ENCODE peak calls at places on chromosomes 11 and 22, in ten cellular contexts. M is HepG2, R is GM12878, P is transverse colon, D is sigmoid colon, K is upper lobe of left lung, J is HCT116, C is K562, T is endothelial cell of umbilical vein, V is stomach. B is an unnamed sample.

GRCh38 chr11:127943152-127943551 is 644.2 kb downstream of the ETS1 start:
- DNase-seq in T (no peak), P (no peak), K (no peak), R (no peak), V (no peak), J (no peak), C (no peak), D (no peak), M (no peak), B (no peak)

GRCh38 chr11:69102732-69103615 is 52.8 kb upstream of the SMIM38 start:
- DNase-seq in D (no peak), P (no peak), M (no peak), C (no peak), K (peak), V (no peak), T (no peak), J (no peak), R (no peak), B (no peak)

GRCh38 chr11:125297346-125297910 is 132.9 kb downstream of the PKNOX2 start:
- DNase-seq in R (no peak), M (no peak), T (peak), P (no peak), K (no peak), C (no peak), J (no peak), D (no peak), V (no peak), B (no peak)

GRCh38 chr22:50260801-50261614 is 475 bp downstream of the MAPK12 start:
- DNase-seq in C (peak), R (no peak), T (peak), P (no peak), K (peak), V (peak), M (no peak), J (no peak), D (no peak), B (no peak)

GRCh38 chr11:111019931-111020381 is 225.6 kb upstream of the POU2AF2 start:
- DNase-seq in C (no peak), R (no peak), J (no peak), D (no peak), V (no peak), T (no peak), M (no peak), K (no peak), P (no peak), B (no peak)

GRCh38 chr22:42881982-42882656 is 25.0 kb upstream of the ARFGAP3 start:
- DNase-seq in P (peak), J (no peak), D (no peak), C (no peak), V (peak), R (no peak), M (no peak), T (no peak), K (no peak), B (no peak)

GRCh38 chr22:42962295-42963230 is 52.4 kb downstream of the PACSIN2 start:
- DNase-seq in C (no peak), V (peak), J (no peak), P (peak), T (no peak), R (no peak), M (no peak), K (no peak), D (no peak), B (no peak)

GRCh38 chr11:58625826-58626460 is 3.5 kb downstream of the CNTF start:
- DNase-seq in J (no peak), C (no peak), K (no peak), D (no peak), P (no peak), V (no peak), R (no peak), M (no peak), T (no peak), B (no peak)

GRCh38 chr11:77994434-77995362 is at the start of gene INTS4:
- DNase-seq in V (peak), J (peak), M (peak), P (peak), T (peak), D (peak), C (peak), R (peak), K (peak), B (peak)

GRCh38 chr11:723120-723883 is 17.3 kb downstream of the EPS8L2 start:
- DNase-seq in R (no peak), M (peak), C (no peak), T (peak), J (no peak), V (no peak), P (peak), D (no peak), K (no peak), B (no peak)

GRCh38 chr22:44094751-44095302 is 70.7 kb downstream of the PARVB start:
- DNase-seq in K (no peak), C (no peak), M (no peak), D (no peak), R (no peak), J (no peak), T (no peak), P (no peak), V (no peak), B (no peak)

GRCh38 chr22:36587289-36588154 is 58.6 kb upstream of the EIF3D start:
- DNase-seq in J (no peak), V (no peak), R (no peak), M (no peak), C (no peak), K (no peak), T (no peak), D (no peak), P (no peak), B (no peak)

GRCh38 chr11:131888230-131888826 is 517.9 kb downstream of the NTM start:
- DNase-seq in P (no peak), J (no peak), R (no peak), C (no peak), D (no peak), V (no peak), M (no peak), T (peak), K (no peak), B (no peak)

DNA sequence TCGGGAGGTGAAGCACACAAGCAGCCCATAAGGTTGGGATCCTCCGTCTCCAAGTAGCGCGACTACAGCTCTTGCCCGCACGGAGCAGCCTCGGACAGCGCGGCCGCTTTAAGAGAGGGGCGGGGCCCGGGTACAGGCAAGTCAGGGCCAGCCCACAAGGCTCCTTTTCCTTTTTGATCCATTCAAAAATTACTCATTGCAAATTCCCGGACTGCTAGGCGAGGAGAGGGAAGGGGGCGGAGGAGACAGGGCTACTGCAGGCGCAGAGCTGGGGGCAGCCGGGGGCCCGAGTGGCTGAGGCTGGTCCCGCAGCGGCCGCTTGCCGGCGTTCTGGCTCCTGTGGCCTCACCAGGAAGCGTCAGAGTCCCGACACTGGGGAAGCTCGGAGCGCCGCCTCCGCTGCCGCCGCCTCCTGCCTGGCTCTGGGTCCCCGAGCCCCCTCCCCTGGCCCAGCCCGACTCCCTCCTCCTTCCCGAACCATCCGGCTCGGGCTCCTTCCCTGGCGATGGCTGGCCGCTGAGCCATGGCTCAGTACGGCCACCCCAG is at the start of gene UBASH3B:
- DNase-seq in M (peak), C (peak), T (peak), K (peak), D (peak), P (peak), V (peak), J (peak), R (no peak), B (peak)
- TF ChIP-seq POLR2AphosphoS5 in M (no peak), C (no peak), T (peak), K (peak), D (no peak), P (no peak), V (peak), J (peak), R (no peak), B (no peak)

GRCh38 chr11:119743041-119743440 is 14.0 kb upstream of the NECTIN1 start:
- DNase-seq in J (no peak), P (peak), C (no peak), V (no peak), T (no peak), R (no peak), K (no peak), M (no peak), D (no peak), B (no peak)
- H3K4me3 ChIP-seq in J (no peak), P (no peak), C (no peak), V (no peak), T (no peak), R (no peak), K (no peak), M (no peak), D (no peak), B (no peak)

GRCh38 chr11:133065847-133066485 is 466.3 kb downstream of the OPCML start:
- DNase-seq in T (no peak), C (no peak), R (no peak), M (no peak), J (no peak), P (no peak), D (no peak), K (peak), V (no peak), B (no peak)

GRCh38 chr11:133058501-133058900 is 473.8 kb downstream of the OPCML start:
- DNase-seq in K (no peak), V (no peak), P (no peak), J (no peak), R (no peak), M (no peak), D (no peak), T (no peak), C (no peak), B (no peak)

GRCh38 chr11:133070053-133070713 is 462.1 kb downstream of the OPCML start:
- DNase-seq in V (no peak), K (no peak), T (no peak), R (no peak), P (no peak), M (no peak), D (no peak), J (no peak), C (no peak), B (no peak)

GRCh38 chr11:133064961-133065360 is 467.3 kb downstream of the OPCML start:
- DNase-seq in P (no peak), D (no peak), J (no peak), C (no peak), T (no peak), M (no peak), V (no peak), R (no peak), K (no peak), B (no peak)

DNA sequence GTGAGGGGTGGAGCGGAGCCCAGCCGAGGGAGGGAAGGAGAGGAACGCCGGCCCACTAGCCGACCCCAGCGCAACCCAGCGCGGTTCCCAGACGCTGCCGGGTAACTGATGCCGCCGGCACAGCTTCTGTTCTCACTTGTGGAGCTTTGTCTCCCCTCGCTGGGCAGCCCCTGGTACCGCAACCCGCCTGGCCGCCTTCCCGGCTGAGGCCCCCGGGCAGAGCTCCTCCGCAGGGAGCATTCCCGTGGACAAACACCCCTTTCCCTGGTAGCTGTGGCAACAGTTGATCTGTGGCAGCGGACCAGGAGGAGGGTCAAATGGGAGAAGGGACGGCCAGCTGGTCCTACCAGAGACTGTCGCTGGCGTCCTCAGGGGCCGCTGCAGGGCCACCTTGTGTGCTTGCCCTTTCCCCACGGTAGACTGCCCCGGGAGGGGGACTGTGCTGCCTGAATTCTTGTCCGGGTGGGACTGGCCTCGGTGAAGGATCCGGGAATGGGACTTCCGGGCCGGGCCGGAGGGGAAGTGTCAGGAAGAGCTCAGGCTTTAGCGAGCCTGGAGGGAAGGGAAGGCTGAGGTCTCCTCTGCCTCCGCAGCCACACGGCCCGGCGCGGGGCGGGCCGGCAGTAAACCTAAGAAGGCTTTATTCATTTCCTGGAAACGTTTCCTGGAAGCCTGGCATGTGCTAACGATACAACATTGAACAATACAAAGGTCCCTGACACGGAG is 468.0 kb downstream of the OPCML start:
- DNase-seq in M (peak), C (no peak), J (no peak), R (no peak), T (peak), V (peak), D (peak), K (peak), P (peak), B (peak)
- TF ChIP-seq POLR2A in M (no peak), C (no peak), J (no peak), R (no peak), T (no peak), V (no peak), D (no peak), K (peak), P (no peak), B (no peak)

DNA sequence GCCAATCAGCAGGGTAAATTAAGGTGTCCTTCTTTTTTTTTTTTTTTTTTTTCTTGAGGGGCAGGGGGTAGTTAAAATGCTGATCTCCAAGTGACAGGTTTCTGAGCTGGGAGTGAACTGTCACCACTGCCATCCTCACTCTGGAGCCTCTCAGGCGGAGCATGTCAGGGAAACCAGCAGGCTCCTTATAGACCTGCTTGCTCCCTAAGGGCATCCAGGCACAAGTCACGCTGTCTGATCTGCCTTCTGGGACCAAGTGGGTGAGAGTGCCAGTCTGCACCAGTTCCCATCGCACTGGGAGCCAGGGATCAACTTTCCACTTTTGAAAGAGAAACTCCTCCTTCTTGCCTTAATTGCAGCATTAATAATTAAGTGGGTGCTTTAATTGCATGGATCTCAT is 537.9 kb upstream of the CADM1 start:
- DNase-seq in V (no peak), K (no peak), T (no peak), D (no peak), C (no peak), M (no peak), P (no peak), R (no peak), J (no peak), B (no peak)
- TF ChIP-seq POLR2AphosphoS5 in V (no peak), K (no peak), T (no peak), D (no peak), C (no peak), M (no peak), P (no peak), R (no peak), J (no peak), B (no peak)

DNA sequence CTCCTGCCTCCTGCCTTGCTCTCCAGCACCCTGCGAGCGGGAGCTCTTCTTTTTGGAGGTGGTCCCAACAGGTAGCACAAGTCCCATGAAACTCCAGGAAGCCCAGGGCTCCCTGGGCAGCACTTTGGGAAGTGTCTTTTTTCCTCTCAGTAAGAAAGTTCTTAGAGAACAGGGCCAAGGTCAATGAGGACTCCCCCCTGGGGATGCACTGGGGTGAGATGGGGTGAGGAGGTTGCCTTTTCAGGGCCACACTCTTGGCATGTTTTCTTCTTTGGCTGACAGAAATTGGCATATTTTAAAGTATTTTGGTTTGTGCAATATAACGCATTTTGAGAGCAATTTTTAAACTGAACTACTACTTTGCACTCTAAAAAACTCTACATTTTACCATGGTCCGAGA is 140.5 kb downstream of the WNT7B start:
- DNase-seq in M (no peak), R (no peak), P (no peak), D (no peak), K (no peak), C (no peak), V (no peak), J (no peak), T (no peak), B (no peak)
- H3K4me3 ChIP-seq in M (no peak), R (no peak), P (no peak), D (no peak), K (no peak), C (no peak), V (no peak), J (no peak), T (no peak), B (no peak)

GRCh38 chr11:46615756-46616155 is 1.3 kb downstream of the HARBI1 start:
- DNase-seq in R (no peak), M (no peak), D (no peak), V (no peak), P (no peak), C (no peak), K (no peak), J (no peak), T (no peak), B (no peak)

GRCh38 chr11:46612326-46612725 is 4.7 kb downstream of the HARBI1 start:
- DNase-seq in K (no peak), C (no peak), R (no peak), T (no peak), D (no peak), P (no peak), V (no peak), J (no peak), M (no peak), B (no peak)

GRCh38 chr11:46616551-46617450 is at the start of gene HARBI1:
- DNase-seq in P (peak), D (peak), M (peak), K (peak), J (peak), T (peak), V (peak), C (peak), R (peak), B (peak)

GRCh38 chr11:46618789-46619188 is 1.4 kb downstream of the ATG13 start:
- DNase-seq in D (no peak), V (peak), P (no peak), M (no peak), J (no peak), T (no peak), K (no peak), R (no peak), C (no peak), B (no peak)

GRCh38 chr11:46617451-46618314 is at the start of gene ATG13:
- DNase-seq in T (peak), J (peak), D (peak), K (peak), V (peak), C (peak), M (peak), R (no peak), P (peak), B (peak)
- TF ChIP-seq POLR2A in T (no peak), J (peak), D (no peak), K (no peak), V (no peak), C (peak), M (peak), R (peak), P (no peak), B (no peak)